ENCODE peak calls at places on chromosomes 2 and 18, in six cellular contexts. One of them, this sample, is unnamed.

GRCh38 chr2:63218800-63219511 is 168.3 kb downstream of the OTX1 start:
- DNase-seq in H1: no peak
- DNase-seq in IMR-90: no peak
- DNase-seq in neuronal stem cell: no peak
- DNase-seq in mesenchymal stem cell: no peak
- DNase-seq in trophoblast cell: no peak
- DNase-seq in this sample: no peak

GRCh38 chr2:240646061-240646899 is 21.0 kb downstream of the GPR35 start:
- DNase-seq in H1: peak
- DNase-seq in IMR-90: no peak
- DNase-seq in neuronal stem cell: no peak
- DNase-seq in mesenchymal stem cell: no peak
- DNase-seq in trophoblast cell: no peak
- DNase-seq in this sample: peak

GRCh38 chr2:223846524-223846923 is 9.1 kb upstream of the AP1S3 start:
- DNase-seq in H1: no peak
- DNase-seq in IMR-90: peak
- DNase-seq in neuronal stem cell: no peak
- DNase-seq in mesenchymal stem cell: peak
- DNase-seq in trophoblast cell: peak
- DNase-seq in this sample: no peak

GRCh38 chr2:235468978-235469694 is 24.7 kb upstream of the AGAP1 start:
- DNase-seq in H1: no peak
- DNase-seq in IMR-90: peak
- DNase-seq in neuronal stem cell: peak
- DNase-seq in mesenchymal stem cell: peak
- DNase-seq in trophoblast cell: no peak
- DNase-seq in this sample: no peak

GRCh38 chr2:137960223-137960622 is 4.0 kb upstream of the HNMT start:
- DNase-seq in H1: no peak
- DNase-seq in IMR-90: no peak
- DNase-seq in neuronal stem cell: no peak
- DNase-seq in mesenchymal stem cell: no peak
- DNase-seq in trophoblast cell: no peak
- DNase-seq in this sample: no peak

GRCh38 chr2:40844353-40845277 is 392.7 kb upstream of the SLC8A1 start:
- DNase-seq in H1: peak
- DNase-seq in IMR-90: no peak
- DNase-seq in neuronal stem cell: no peak
- DNase-seq in mesenchymal stem cell: peak
- DNase-seq in trophoblast cell: peak
- DNase-seq in this sample: peak

GRCh38 chr2:151083864-151084263 is 177.8 kb downstream of the RBM43 start:
- DNase-seq in H1: no peak
- DNase-seq in IMR-90: no peak
- DNase-seq in neuronal stem cell: no peak
- DNase-seq in mesenchymal stem cell: no peak
- DNase-seq in trophoblast cell: no peak
- DNase-seq in this sample: no peak

GRCh38 chr2:68709421-68709911 is 25.1 kb upstream of the ARHGAP25 start:
- DNase-seq in H1: peak
- DNase-seq in IMR-90: peak
- DNase-seq in neuronal stem cell: peak
- DNase-seq in mesenchymal stem cell: peak
- DNase-seq in trophoblast cell: no peak
- DNase-seq in this sample: peak

GRCh38 chr2:117718048-117718447 is 96.4 kb upstream of the DDX18 start:
- DNase-seq in H1: no peak
- DNase-seq in IMR-90: no peak
- DNase-seq in neuronal stem cell: no peak
- DNase-seq in mesenchymal stem cell: no peak
- DNase-seq in trophoblast cell: no peak
- DNase-seq in this sample: no peak

GRCh38 chr2:73999881-74000597 is 15.3 kb downstream of the TET3 start:
- DNase-seq in H1: no peak
- DNase-seq in IMR-90: peak
- DNase-seq in neuronal stem cell: no peak
- DNase-seq in mesenchymal stem cell: peak
- DNase-seq in trophoblast cell: no peak
- DNase-seq in this sample: no peak

GRCh38 chr2:3628800-3629199 is 29.2 kb upstream of the ALLC start:
- DNase-seq in H1: peak
- DNase-seq in IMR-90: no peak
- DNase-seq in neuronal stem cell: no peak
- DNase-seq in mesenchymal stem cell: no peak
- DNase-seq in trophoblast cell: no peak
- DNase-seq in this sample: peak

GRCh38 chr2:169344736-169345506 is 17.4 kb downstream of the LRP2 start:
- DNase-seq in H1: no peak
- DNase-seq in IMR-90: no peak
- DNase-seq in neuronal stem cell: no peak
- DNase-seq in mesenchymal stem cell: no peak
- DNase-seq in trophoblast cell: no peak
- DNase-seq in this sample: no peak

GRCh38 chr18:79706658-79707057 is 27.1 kb downstream of the CTDP1 start:
- DNase-seq in H1: no peak
- DNase-seq in IMR-90: no peak
- DNase-seq in neuronal stem cell: no peak
- DNase-seq in mesenchymal stem cell: no peak
- DNase-seq in trophoblast cell: no peak
- DNase-seq in this sample: no peak
- H3K14ac ChIP-seq in H1: no peak
- H3K14ac ChIP-seq in IMR-90: no peak
- H3K14ac ChIP-seq in neuronal stem cell: no peak
- H3K14ac ChIP-seq in mesenchymal stem cell: no peak
- H3K14ac ChIP-seq in trophoblast cell: no peak
- H3K14ac ChIP-seq in this sample: no peak

GRCh38 chr18:74718312-74718711 is 120.6 kb downstream of the ZNF407 start:
- DNase-seq in H1: no peak
- DNase-seq in IMR-90: no peak
- DNase-seq in neuronal stem cell: no peak
- DNase-seq in mesenchymal stem cell: no peak
- DNase-seq in trophoblast cell: no peak
- DNase-seq in this sample: peak
- H3K14ac ChIP-seq in H1: no peak
- H3K14ac ChIP-seq in IMR-90: peak
- H3K14ac ChIP-seq in neuronal stem cell: no peak
- H3K14ac ChIP-seq in mesenchymal stem cell: no peak
- H3K14ac ChIP-seq in trophoblast cell: no peak
- H3K14ac ChIP-seq in this sample: no peak

GRCh38 chr2:182064024-182064880 is 78.6 kb downstream of the PPP1R1C start:
- DNase-seq in H1: no peak
- DNase-seq in IMR-90: peak
- DNase-seq in neuronal stem cell: no peak
- DNase-seq in mesenchymal stem cell: no peak
- DNase-seq in trophoblast cell: no peak
- DNase-seq in this sample: no peak
- H3K14ac ChIP-seq in H1: no peak
- H3K14ac ChIP-seq in IMR-90: no peak
- H3K14ac ChIP-seq in neuronal stem cell: no peak
- H3K14ac ChIP-seq in mesenchymal stem cell: no peak
- H3K14ac ChIP-seq in trophoblast cell: no peak
- H3K14ac ChIP-seq in this sample: no peak

GRCh38 chr18:56235773-56236115 is 402.6 kb downstream of the TXNL1 start:
- DNase-seq in H1: no peak
- DNase-seq in IMR-90: no peak
- DNase-seq in neuronal stem cell: no peak
- DNase-seq in mesenchymal stem cell: no peak
- DNase-seq in trophoblast cell: no peak
- DNase-seq in this sample: no peak
- H3K14ac ChIP-seq in H1: no peak
- H3K14ac ChIP-seq in IMR-90: peak
- H3K14ac ChIP-seq in neuronal stem cell: no peak
- H3K14ac ChIP-seq in mesenchymal stem cell: no peak
- H3K14ac ChIP-seq in trophoblast cell: no peak
- H3K14ac ChIP-seq in this sample: no peak

GRCh38 chr2:60158262-60158661 is 395.2 kb downstream of the BCL11A start:
- DNase-seq in H1: no peak
- DNase-seq in IMR-90: no peak
- DNase-seq in neuronal stem cell: no peak
- DNase-seq in mesenchymal stem cell: no peak
- DNase-seq in trophoblast cell: no peak
- DNase-seq in this sample: no peak

GRCh38 chr2:60148717-60149116 is 404.7 kb downstream of the BCL11A start:
- DNase-seq in H1: no peak
- DNase-seq in IMR-90: no peak
- DNase-seq in neuronal stem cell: no peak
- DNase-seq in mesenchymal stem cell: no peak
- DNase-seq in trophoblast cell: no peak
- DNase-seq in this sample: no peak

GRCh38 chr2:60157283-60157682 is 396.2 kb downstream of the BCL11A start:
- DNase-seq in H1: no peak
- DNase-seq in IMR-90: no peak
- DNase-seq in neuronal stem cell: no peak
- DNase-seq in mesenchymal stem cell: no peak
- DNase-seq in trophoblast cell: no peak
- DNase-seq in this sample: no peak

GRCh38 chr2:60149151-60149550 is 404.3 kb downstream of the BCL11A start:
- DNase-seq in H1: no peak
- DNase-seq in IMR-90: no peak
- DNase-seq in neuronal stem cell: no peak
- DNase-seq in mesenchymal stem cell: no peak
- DNase-seq in trophoblast cell: no peak
- DNase-seq in this sample: no peak

GRCh38 chr2:60152226-60152833 is 401.1 kb downstream of the BCL11A start:
- DNase-seq in H1: no peak
- DNase-seq in IMR-90: peak
- DNase-seq in neuronal stem cell: no peak
- DNase-seq in mesenchymal stem cell: peak
- DNase-seq in trophoblast cell: no peak
- DNase-seq in this sample: no peak
- H3K14ac ChIP-seq in H1: no peak
- H3K14ac ChIP-seq in IMR-90: no peak
- H3K14ac ChIP-seq in neuronal stem cell: no peak
- H3K14ac ChIP-seq in mesenchymal stem cell: no peak
- H3K14ac ChIP-seq in trophoblast cell: no peak
- H3K14ac ChIP-seq in this sample: no peak